ENCODE peak calls at places on chromosomes 2 and 18, in nine cellular contexts. M, L, P, W, R, C, G, B and A are unnamed samples.

GRCh38 chr2:215738360-215738759 is 275.0 kb downstream of the MREG start:
- DNase-seq in P (no peak), C (no peak), M (no peak), R (no peak), W (no peak), L (no peak), G (no peak), B (no peak), A (no peak)

GRCh38 chr2:62180960-62181359 is 15.0 kb upstream of the B3GNT2 start:
- DNase-seq in R (no peak), M (no peak), W (no peak), C (no peak), P (no peak), G (no peak), B (no peak), L (no peak), A (no peak)

GRCh38 chr2:76759634-76760366 is 762.4 kb downstream of the LRRTM4 start:
- DNase-seq in R (no peak), L (no peak), G (no peak), P (no peak), M (no peak), C (no peak), B (no peak), W (no peak), A (no peak)

GRCh38 chr2:10042301-10043161 is 819 bp upstream of the KLF11 start:
- DNase-seq in B (peak), L (no peak), C (peak), M (peak), P (peak), G (peak), W (no peak), R (peak), A (no peak)

GRCh38 chr2:154914606-154915005 is 216.1 kb downstream of the KCNJ3 start:
- DNase-seq in M (no peak), P (no peak), C (no peak), W (no peak), G (no peak), R (no peak), B (peak), L (no peak), A (no peak)

GRCh38 chr2:239882781-239883180 is 142.4 kb downstream of the NDUFA10 start:
- DNase-seq in G (no peak), R (no peak), L (no peak), B (no peak), M (peak), P (no peak), C (no peak), W (no peak), A (no peak)

GRCh38 chr2:238502956-238503791 is 76.4 kb downstream of the ASB1 start:
- DNase-seq in G (no peak), L (no peak), R (no peak), C (no peak), B (no peak), W (no peak), P (no peak), M (no peak), A (no peak)

GRCh38 chr2:202161106-202161836 is 77.1 kb downstream of the SUMO1 start:
- DNase-seq in B (peak), W (no peak), M (no peak), L (no peak), R (no peak), G (no peak), P (no peak), C (no peak), A (no peak)

GRCh38 chr2:215693269-215693998 is 257.6 kb upstream of the FN1 start:
- DNase-seq in C (no peak), R (no peak), B (no peak), L (no peak), G (no peak), P (peak), M (no peak), W (no peak), A (no peak)

GRCh38 chr2:85444629-85445028 is 26.1 kb downstream of the SH2D6 start:
- DNase-seq in R (no peak), L (no peak), C (peak), W (no peak), M (no peak), B (no peak), P (no peak), G (no peak), A (no peak)

GRCh38 chr2:75066121-75066520 is 107.7 kb downstream of the POLE4 start:
- DNase-seq in B (no peak), C (no peak), R (no peak), P (no peak), M (no peak), L (no peak), W (no peak), G (no peak), A (no peak)

GRCh38 chr18:41059126-41059415 is 896.0 kb upstream of the PIK3C3 start:
- DNase-seq in R (no peak), B (no peak), C (no peak), M (no peak), P (no peak), G (no peak), L (no peak), W (no peak), A (no peak)

GRCh38 chr2:128364441-128364911 is 45.8 kb upstream of the HS6ST1 start:
- DNase-seq in M (no peak), L (no peak), W (no peak), C (no peak), R (no peak), P (no peak), G (peak), B (no peak), A (no peak)

GRCh38 chr2:102698369-102699111 is 63.3 kb upstream of the TMEM182 start:
- DNase-seq in R (no peak), L (no peak), W (no peak), G (no peak), B (peak), M (no peak), P (no peak), C (no peak), A (no peak)

GRCh38 chr2:127634066-127634617 is 11.8 kb upstream of the GPR17 start:
- DNase-seq in M (no peak), G (no peak), P (no peak), B (peak), L (no peak), C (no peak), W (peak), R (peak), A (no peak)

GRCh38 chr2:42048318-42049251 is 764 bp downstream of the PKDCC start:
- DNase-seq in R (no peak), W (no peak), C (peak), M (peak), G (peak), P (no peak), B (peak), L (no peak), A (no peak)

GRCh38 chr18:44153976-44154375 is 526.7 kb upstream of the SETBP1 start:
- DNase-seq in P (no peak), C (no peak), M (no peak), G (no peak), R (no peak), W (no peak), L (no peak), B (no peak), A (no peak)

GRCh38 chr2:45000921-45001628 is 8.2 kb downstream of the SIX2 start:
- DNase-seq in C (no peak), R (no peak), M (no peak), G (no peak), B (no peak), W (no peak), P (no peak), L (no peak), A (no peak)

GRCh38 chr18:11175266-11175947 is 26.0 kb upstream of the PIEZO2 start:
- DNase-seq in P (peak), M (no peak), L (no peak), B (no peak), W (no peak), C (no peak), R (no peak), G (no peak), A (no peak)

GRCh38 chr2:96400049-96401000 is 64.8 kb downstream of the NCAPH start:
- DNase-seq in M (no peak), C (no peak), G (no peak), B (peak), P (no peak), L (no peak), R (no peak), W (no peak), A (no peak)

GRCh38 chr2:44358498-44358897 is 2.8 kb downstream of the PREPL start:
- DNase-seq in W (peak), L (no peak), M (no peak), B (peak), C (no peak), G (peak), P (peak), R (no peak), A (peak)

GRCh38 chr2:41600460-41600859 is 447.4 kb upstream of the PKDCC start:
- DNase-seq in P (no peak), C (no peak), M (no peak), W (no peak), R (no peak), G (no peak), L (no peak), B (no peak), A (no peak)

GRCh38 chr18:42048150-42048549 is 93.1 kb downstream of the PIK3C3 start:
- DNase-seq in L (no peak), G (no peak), B (peak), P (peak), R (no peak), W (no peak), C (no peak), M (no peak), A (no peak)

GRCh38 chr18:12405066-12405465 is 2.7 kb upstream of the PRELID3A start:
- DNase-seq in R (no peak), C (no peak), G (no peak), L (no peak), M (no peak), W (no peak), B (no peak), P (no peak), A (no peak)

GRCh38 chr2:8679827-8680731 is 1.8 kb upstream of the ID2 start:
- DNase-seq in B (peak), G (peak), W (peak), L (no peak), P (no peak), C (no peak), R (peak), M (peak), A (no peak)

GRCh38 chr18:69233465-69234054 is 167.1 kb upstream of the DOK6 start:
- DNase-seq in P (no peak), W (no peak), B (no peak), G (no peak), C (no peak), M (no peak), L (no peak), R (no peak), A (no peak)

GRCh38 chr2:23607925-23608324 is 222.9 kb downstream of the KLHL29 start:
- DNase-seq in B (no peak), R (no peak), G (no peak), W (no peak), L (no peak), P (no peak), C (no peak), M (no peak), A (no peak)

GRCh38 chr2:200159366-200159720 is 147.2 kb upstream of the SPATS2L start:
- DNase-seq in W (no peak), G (no peak), C (no peak), L (no peak), P (no peak), R (no peak), M (no peak), B (no peak), A (no peak)

GRCh38 chr2:27241761-27242613 is 20.9 kb downstream of the SLC30A3 start:
- DNase-seq in B (no peak), P (no peak), G (no peak), L (no peak), M (no peak), C (no peak), R (no peak), W (no peak), A (no peak)

GRCh38 chr2:40202798-40203400 is 249.0 kb downstream of the SLC8A1 start:
- DNase-seq in G (no peak), M (no peak), P (no peak), R (no peak), L (no peak), W (no peak), B (no peak), C (no peak), A (no peak)